ENCODE peak calls at places on chromosomes 5 and 9, in five cellular contexts. One of them, this sample, is unnamed.

GRCh38 chr5:38347040-38347763 is 88.8 kb downstream of the EGFLAM start:
- DNase-seq in OCI-LY7: no peak
- DNase-seq in mammary epithelial cell: peak; percentile 75
- DNase-seq in IMR-90: no peak
- DNase-seq in RWPE1: peak; percentile 74
- DNase-seq in this sample: peak; percentile 73

GRCh38 chr9:134991808-134992754 is 74.4 kb upstream of the FCN1 start:
- DNase-seq in RWPE1: no peak
- DNase-seq in IMR-90: no peak
- DNase-seq in mammary epithelial cell: no peak
- DNase-seq in OCI-LY7: no peak
- DNase-seq in this sample: no peak

GRCh38 chr5:154211611-154212390 is 21.3 kb downstream of the GALNT10 start:
- DNase-seq in mammary epithelial cell: no peak
- DNase-seq in OCI-LY7: no peak
- DNase-seq in RWPE1: no peak
- DNase-seq in IMR-90: peak; percentile 79
- DNase-seq in this sample: no peak

GRCh38 chr5:375336-375920 is 53.9 kb downstream of the AHRR start:
- DNase-seq in IMR-90: no peak
- DNase-seq in mammary epithelial cell: no peak
- DNase-seq in OCI-LY7: no peak
- DNase-seq in RWPE1: no peak
- DNase-seq in this sample: no peak

GRCh38 chr5:124512236-124512635 is 234.2 kb downstream of the ZNF608 start:
- DNase-seq in RWPE1: no peak
- DNase-seq in mammary epithelial cell: no peak
- DNase-seq in OCI-LY7: no peak
- DNase-seq in IMR-90: peak; percentile 41
- DNase-seq in this sample: no peak

GRCh38 chr5:127296321-127296720 is 5.7 kb downstream of the MEGF10 start:
- DNase-seq in IMR-90: peak; percentile 45
- DNase-seq in OCI-LY7: no peak
- DNase-seq in mammary epithelial cell: peak; percentile 84
- DNase-seq in RWPE1: peak; percentile 83
- DNase-seq in this sample: peak; percentile 16

GRCh38 chr5:67639311-67639710 is 442.7 kb upstream of the CD180 start:
- DNase-seq in RWPE1: no peak
- DNase-seq in OCI-LY7: no peak
- DNase-seq in mammary epithelial cell: no peak
- DNase-seq in IMR-90: no peak
- DNase-seq in this sample: no peak

GRCh38 chr9:98104445-98104881 is 14.6 kb downstream of the TRIM14 start:
- DNase-seq in OCI-LY7: peak; percentile 92
- DNase-seq in mammary epithelial cell: no peak
- DNase-seq in IMR-90: no peak
- DNase-seq in RWPE1: no peak
- DNase-seq in this sample: no peak

GRCh38 chr5:175596818-175597217 is 61.1 kb upstream of the HRH2 start:
- DNase-seq in IMR-90: no peak
- DNase-seq in OCI-LY7: no peak
- DNase-seq in mammary epithelial cell: no peak
- DNase-seq in RWPE1: no peak
- DNase-seq in this sample: no peak

GRCh38 chr9:134369416-134370212 is 43.4 kb downstream of the RXRA start:
- DNase-seq in mammary epithelial cell: no peak
- DNase-seq in IMR-90: no peak
- DNase-seq in RWPE1: no peak
- DNase-seq in OCI-LY7: no peak
- DNase-seq in this sample: no peak

GRCh38 chr5:133149333-133149732 is 97.5 kb downstream of the HSPA4 start:
- DNase-seq in IMR-90: no peak
- DNase-seq in RWPE1: no peak
- DNase-seq in mammary epithelial cell: no peak
- DNase-seq in OCI-LY7: no peak
- DNase-seq in this sample: no peak

GRCh38 chr9:129077236-129077635 is 3.7 kb upstream of the DOLPP1 start:
- DNase-seq in OCI-LY7: no peak
- DNase-seq in mammary epithelial cell: no peak
- DNase-seq in RWPE1: no peak
- DNase-seq in IMR-90: no peak
- DNase-seq in this sample: no peak
- H3K27ac ChIP-seq in OCI-LY7: no peak overlapping the region
- H3K27ac ChIP-seq in mammary epithelial cell: no peak overlapping the region
- H3K27ac ChIP-seq in RWPE1: peak overlapping the region; percentile 2
- H3K27ac ChIP-seq in IMR-90: no peak overlapping the region
- H3K27ac ChIP-seq in this sample: no peak overlapping the region

DNA sequence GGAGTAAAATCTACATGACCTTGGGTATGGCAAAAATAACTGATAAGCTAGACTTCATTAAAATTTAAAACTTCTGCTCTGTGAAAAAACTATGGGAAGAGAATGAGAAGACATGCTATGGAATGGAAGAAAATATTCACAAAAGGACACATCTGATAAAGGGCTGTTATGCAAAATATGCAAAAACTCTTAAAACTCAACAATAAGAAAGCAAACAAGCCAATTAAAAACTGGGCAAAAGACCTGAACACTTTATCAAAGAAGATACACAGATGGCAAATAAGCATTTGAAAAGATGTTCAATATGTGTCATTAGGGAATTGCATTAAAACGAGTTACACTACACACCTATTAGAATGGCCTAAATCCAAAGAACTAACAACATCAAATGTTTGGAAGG is 439.5 kb downstream of the EFNA5 start:
- DNase-seq in OCI-LY7: no peak
- DNase-seq in RWPE1: no peak
- DNase-seq in IMR-90: no peak
- DNase-seq in mammary epithelial cell: no peak
- DNase-seq in this sample: no peak
- H3K27ac ChIP-seq in OCI-LY7: no peak overlapping the region
- H3K27ac ChIP-seq in RWPE1: no peak overlapping the region
- H3K27ac ChIP-seq in IMR-90: no peak overlapping the region
- H3K27ac ChIP-seq in mammary epithelial cell: no peak overlapping the region
- H3K27ac ChIP-seq in this sample: no peak overlapping the region

GRCh38 chr5:72817076-72817476 is 615 bp downstream of the TNPO1 start:
- DNase-seq in OCI-LY7: peak; percentile 55
- DNase-seq in mammary epithelial cell: peak; percentile 62
- DNase-seq in IMR-90: peak; percentile 88
- DNase-seq in RWPE1: peak; percentile 64
- DNase-seq in this sample: no peak
- H3K27ac ChIP-seq in OCI-LY7: peak overlapping the region; percentile 86
- H3K27ac ChIP-seq in mammary epithelial cell: peak overlapping the region; percentile 95
- H3K27ac ChIP-seq in IMR-90: peak overlapping the region; percentile 95
- H3K27ac ChIP-seq in RWPE1: peak overlapping the region; percentile 99
- H3K27ac ChIP-seq in this sample: peak overlapping the region; percentile 88

DNA sequence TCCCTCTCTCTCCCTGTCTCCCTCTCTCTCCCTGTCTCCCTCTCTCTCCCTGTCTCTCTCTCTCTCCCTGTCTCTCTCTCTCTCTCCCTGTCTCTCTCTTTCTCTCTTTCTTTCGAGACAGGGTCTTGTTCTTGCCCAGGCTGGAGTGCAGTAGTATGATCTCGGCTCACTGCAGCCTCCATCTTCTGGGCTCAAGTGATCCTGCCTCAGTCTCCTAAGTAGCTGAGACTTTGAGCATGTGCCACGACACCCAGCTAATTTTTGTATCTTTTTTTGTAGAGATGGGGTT is 14.3 kb downstream of the TRIO start:
- DNase-seq in RWPE1: no peak
- DNase-seq in OCI-LY7: no peak
- DNase-seq in IMR-90: no peak
- DNase-seq in mammary epithelial cell: no peak
- DNase-seq in this sample: no peak
- H3K27ac ChIP-seq in RWPE1: peak overlapping the region; percentile 80
- H3K27ac ChIP-seq in OCI-LY7: no peak overlapping the region
- H3K27ac ChIP-seq in IMR-90: peak overlapping the region; percentile 96
- H3K27ac ChIP-seq in mammary epithelial cell: peak overlapping the region; percentile 85
- H3K27ac ChIP-seq in this sample: peak overlapping the region; percentile 83